ENCODE peak calls at places on chromosomes 4 and X, in five cellular contexts. C is fibroblast of lung; M is esophagus muscularis mucosa; A is CD8-positive, alpha-beta T cell; U is mammary epithelial cell. E is an unnamed sample.
A peak's percentile ranks its signal among the peaks of the same experiment; 100 is the strongest.

GRCh38 chrX:17559728-17560379 is 177.4 kb upstream of the SCML1 start:
- DNase-seq in U (peak; percentile 78), M (no peak), C (peak; percentile 92), A (no peak), E (peak; percentile 85)

GRCh38 chr4:102665527-102665926 is 95.2 kb downstream of the MANBA start:
- DNase-seq in C (peak; percentile 49), A (no peak), U (peak; percentile 93), M (no peak), E (no peak)

GRCh38 chrX:153884136-153885076 is 1.6 kb downstream of the L1CAM start:
- DNase-seq in U (peak; percentile 31), M (no peak), A (no peak), C (no peak), E (no peak)

GRCh38 chrX:111467896-111468295 is 43.5 kb upstream of the SERTM2 start:
- DNase-seq in U (no peak), A (no peak), M (no peak), C (no peak), E (no peak)

GRCh38 chrX:122913764-122914163 is 270.3 kb upstream of the GRIA3 start:
- DNase-seq in C (no peak), A (no peak), M (no peak), U (no peak), E (no peak)

GRCh38 chr4:137678796-137679195 is 146.5 kb upstream of the PCDH18 start:
- DNase-seq in C (peak; percentile 87), U (no peak), A (no peak), M (no peak), E (no peak)

GRCh38 chrX:110409925-110410324 is 51.3 kb downstream of the RTL9 start:
- DNase-seq in M (no peak), A (no peak), C (peak; percentile 64), U (peak; percentile 85), E (peak; percentile 56)

GRCh38 chrX:47573334-47574095 is 8.7 kb upstream of the TIMP1 start:
- DNase-seq in M (no peak), U (peak; percentile 25), A (no peak), C (peak; percentile 61), E (no peak)

GRCh38 chr4:40842318-40842717 is 92.6 kb downstream of the NSUN7 start:
- DNase-seq in M (no peak), A (no peak), C (peak; percentile 50), U (no peak), E (no peak)

GRCh38 chr4:68373513-68373912 is 23.6 kb upstream of the YTHDC1 start:
- DNase-seq in M (no peak), A (peak; percentile 26), C (peak; percentile 84), U (no peak), E (peak; percentile 70)

GRCh38 chr4:168724960-168725359 is 228.1 kb downstream of the PALLD start:
- DNase-seq in A (no peak), M (no peak), U (no peak), C (peak; percentile 85), E (peak; percentile 56)

GRCh38 chr4:123986268-123986798 is 589.7 kb downstream of the SPRY1 start:
- DNase-seq in C (peak; percentile 96), U (peak; percentile 76), M (no peak), A (no peak), E (peak; percentile 90)
- H3K4me3 ChIP-seq in C (no peak overlapping the region), U (no peak overlapping the region), M (no peak overlapping the region), A (no peak overlapping the region), E (peak overlapping the region; percentile 61)

GRCh38 chr4:4853371-4853823 is 6.1 kb upstream of the MSX1 start:
- DNase-seq in U (no peak), M (no peak), A (no peak), C (no peak), E (no peak)
- H3K4me3 ChIP-seq in U (peak overlapping the region; percentile 15), M (peak overlapping the region; percentile 39), A (peak overlapping the region; percentile 42), C (peak overlapping the region; percentile 37), E (peak overlapping the region; percentile 82)

GRCh38 chrX:105458846-105459245 is 238.4 kb upstream of the TEX13A start:
- DNase-seq in M (no peak), C (peak; percentile 30), A (no peak), U (no peak), E (peak; percentile 23)

GRCh38 chrX:105462191-105462590 is 241.7 kb upstream of the TEX13A start:
- DNase-seq in M (no peak), U (no peak), C (peak; percentile 12), A (no peak), E (peak; percentile 58)

GRCh38 chrX:105461013-105461412 is 240.5 kb upstream of the TEX13A start:
- DNase-seq in U (peak; percentile 81), C (peak; percentile 30), M (no peak), A (no peak), E (no peak)

GRCh38 chrX:105463483-105463882 is 243.0 kb upstream of the TEX13A start:
- DNase-seq in C (no peak), M (no peak), U (peak; percentile 83), A (no peak), E (peak; percentile 46)

GRCh38 chrX:105460366-105460765 is 239.9 kb upstream of the TEX13A start:
- DNase-seq in C (peak; percentile 77), A (no peak), U (peak; percentile 67), M (no peak), E (no peak)
- H3K4me3 ChIP-seq in C (no peak overlapping the region), A (no peak overlapping the region), U (no peak overlapping the region), M (no peak overlapping the region), E (no peak overlapping the region)

GRCh38 chrX:10111364-10112148 is 45.2 kb upstream of the CLCN4 start:
- DNase-seq in A (peak; percentile 41), C (no peak), U (no peak), M (no peak), E (peak; percentile 59)
- H3K4me3 ChIP-seq in A (peak overlapping the region; percentile 44), C (no peak overlapping the region), U (no peak overlapping the region), M (no peak overlapping the region), E (no peak overlapping the region)

GRCh38 chr4:52288212-52288611 is 237.1 kb downstream of the SPATA18 start:
- DNase-seq in A (no peak), U (no peak), C (no peak), M (no peak), E (no peak)
- H3K4me3 ChIP-seq in A (no peak overlapping the region), U (no peak overlapping the region), C (no peak overlapping the region), M (no peak overlapping the region), E (no peak overlapping the region)

DNA sequence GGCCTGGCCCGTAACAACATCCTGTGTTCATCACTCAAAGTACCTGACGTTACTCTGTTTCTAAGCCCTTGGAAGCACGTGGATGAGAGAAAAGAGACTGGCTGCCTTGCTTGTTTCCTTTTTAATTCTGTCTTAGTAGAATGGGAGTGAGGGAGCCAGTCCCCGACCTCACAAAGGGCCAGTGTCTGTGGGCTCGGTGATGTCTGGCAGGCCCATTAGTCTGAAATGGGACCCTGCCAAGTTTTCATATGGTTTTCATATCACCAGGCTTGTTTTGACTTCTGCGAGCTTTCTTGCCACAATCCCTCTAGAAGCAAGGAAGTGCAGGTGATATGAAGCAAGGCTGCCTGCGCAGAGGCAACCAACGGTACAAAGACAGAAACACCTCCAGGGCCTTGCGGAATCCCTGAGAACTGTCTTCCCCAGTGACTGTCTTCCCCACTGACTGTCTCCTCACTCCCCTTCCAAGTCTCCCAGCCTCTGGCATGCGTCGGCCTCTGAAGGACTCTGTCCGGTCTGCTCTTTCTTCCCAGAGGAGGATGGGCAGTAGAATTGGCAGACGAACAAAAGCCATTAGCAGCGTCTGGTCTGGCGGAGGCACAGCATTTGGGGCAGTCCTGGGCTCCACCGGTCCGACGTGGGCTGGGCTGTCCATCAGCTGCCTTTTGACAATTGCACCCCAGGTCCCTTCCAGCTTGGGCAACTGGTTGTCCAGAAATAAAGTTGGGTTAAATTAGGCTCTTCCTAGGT is 20.2 kb upstream of the RASL11B start:
- DNase-seq in M (no peak), A (no peak), U (peak; percentile 26), C (peak; percentile 76), E (no peak)
- H3K4me3 ChIP-seq in M (no peak overlapping the region), A (no peak overlapping the region), U (no peak overlapping the region), C (no peak overlapping the region), E (no peak overlapping the region)

GRCh38 chr4:141576585-141577110 is 59.7 kb upstream of the IL15 start:
- DNase-seq in M (no peak), C (no peak), A (no peak), U (no peak), E (no peak)
- H3K4me3 ChIP-seq in M (no peak overlapping the region), C (no peak overlapping the region), A (no peak overlapping the region), U (no peak overlapping the region), E (no peak overlapping the region)

GRCh38 chrX:50200907-50201306 is at the start of gene AKAP4:
- DNase-seq in U (no peak), A (no peak), C (no peak), M (no peak), E (no peak)

GRCh38 chrX:50202539-50202938 is 1.7 kb upstream of the AKAP4 start:
- DNase-seq in U (peak; percentile 30), C (no peak), A (no peak), M (no peak), E (no peak)

GRCh38 chrX:50206753-50207152 is 2.2 kb downstream of the CCNB3 start:
- DNase-seq in U (no peak), A (no peak), C (no peak), M (no peak), E (no peak)

GRCh38 chrX:50204364-50204899 is at the start of gene CCNB3:
- DNase-seq in C (peak; percentile 68), M (no peak), A (peak; percentile 56), U (peak; percentile 70), E (peak; percentile 74)
- H3K4me3 ChIP-seq in C (peak within 1 kb of the TSS; percentile 19), M (peak within 1 kb of the TSS; percentile 41), A (peak within 1 kb of the TSS; percentile 42), U (peak within 1 kb of the TSS; percentile 32), E (peak within 1 kb of the TSS; percentile 53)

E was measured in adipocyte.